ENCODE peak calls at places on chromosome 16, in four cellular contexts. O is GM23338, Y is PC-3, Z is mammary epithelial cell. A is an unnamed sample. For H3K36me3, the result is how much of the 10 kb centered on the place peaks cover.

GRCh38 chr16:21645261-21645721 is 7.1 kb downstream of the IGSF6 start:
- DNase-seq in O (no peak), Y (no peak), Z (no peak), A (peak)

GRCh38 chr16:48158296-48158695 is 2.5 kb upstream of the ABCC12 start:
- DNase-seq in O (no peak), Y (peak), Z (peak), A (peak)

GRCh38 chr16:1300664-1301476 is 8.6 kb upstream of the UBE2I start:
- DNase-seq in O (peak), Y (peak), Z (peak), A (peak)

GRCh38 chr16:10126686-10127085 is 55.5 kb downstream of the GRIN2A start:
- DNase-seq in O (no peak), Y (peak), Z (peak), A (peak)

GRCh38 chr16:87114832-87115231 is 202.4 kb downstream of the C16orf95 start:
- DNase-seq in O (no peak), Y (no peak), Z (no peak), A (no peak)

GRCh38 chr16:30867747-30868146 is 26.1 kb downstream of the BCL7C start:
- DNase-seq in O (peak), Y (peak), Z (no peak), A (peak)

GRCh38 chr16:57785385-57785784 is 16.9 kb downstream of the KIFC3 start:
- DNase-seq in O (no peak), Y (no peak), Z (no peak), A (no peak)

GRCh38 chr16:20181386-20181785 is 107.7 kb upstream of the GPR139 start:
- DNase-seq in O (no peak), Y (no peak), Z (no peak), A (no peak)

GRCh38 chr16:8818499-8819270 is 21.0 kb downstream of the PMM2 start:
- DNase-seq in O (no peak), Y (no peak), Z (no peak), A (no peak)

GRCh38 chr16:8814095-8814806 is 16.6 kb downstream of the PMM2 start:
- DNase-seq in O (no peak), Y (no peak), Z (no peak), A (no peak)

GRCh38 chr16:8812162-8812843 is 14.7 kb downstream of the PMM2 start:
- DNase-seq in O (no peak), Y (no peak), Z (no peak), A (no peak)

GRCh38 chr16:8819635-8820034 is 22.0 kb downstream of the PMM2 start:
- DNase-seq in O (no peak), Y (no peak), Z (no peak), A (no peak)

DNA sequence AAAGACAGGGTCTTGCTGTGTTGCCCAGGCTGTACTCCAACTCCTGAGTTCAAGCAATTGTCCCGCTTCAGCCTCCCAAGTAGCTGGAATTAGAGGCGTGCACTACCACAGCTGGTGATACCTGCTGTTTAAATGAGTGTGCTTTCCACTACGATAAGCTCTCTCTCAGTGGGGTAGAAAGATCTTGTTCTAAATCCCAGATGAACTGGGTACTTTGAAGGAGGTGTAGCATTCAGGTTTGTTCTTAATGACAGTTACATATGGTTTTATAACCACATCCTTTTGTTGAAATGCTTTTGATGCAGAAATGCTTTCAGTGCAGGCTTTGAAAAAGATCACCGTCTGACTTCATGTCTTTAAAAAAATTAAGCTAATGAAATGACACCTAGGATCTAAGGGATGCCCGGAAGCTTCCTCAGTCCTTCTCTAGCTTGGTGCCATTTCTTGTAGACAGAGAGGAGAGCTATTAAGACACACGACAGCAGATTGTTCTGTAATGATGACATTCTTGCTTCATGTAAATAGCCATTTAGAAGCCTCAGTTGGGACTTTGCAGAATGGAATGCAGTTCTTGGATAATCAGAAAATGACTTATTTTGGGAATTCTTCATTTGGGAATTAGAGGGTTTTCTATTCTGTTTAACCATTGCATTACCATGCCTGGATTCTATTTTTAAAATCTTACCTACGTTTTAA is 19.5 kb downstream of the PMM2 start:
- DNase-seq in O (no peak), Y (no peak), Z (no peak), A (peak)
- H3K36me3 ChIP-seq in O (under half), Y (under half), Z (under half), A (half or more)

GRCh38 chr16:89275284-89275584 is 57.7 kb downstream of the ZNF778 start:
- DNase-seq in O (no peak), Y (no peak), Z (no peak), A (no peak)
- H3K36me3 ChIP-seq in O (under half), Y (under half), Z (under half), A (under half)

GRCh38 chr16:50316102-50316847 is 49.9 kb downstream of the ADCY7 start:
- DNase-seq in O (no peak), Y (no peak), Z (no peak), A (no peak)
- H3K36me3 ChIP-seq in O (under half), Y (under half), Z (under half), A (half or more)

DNA sequence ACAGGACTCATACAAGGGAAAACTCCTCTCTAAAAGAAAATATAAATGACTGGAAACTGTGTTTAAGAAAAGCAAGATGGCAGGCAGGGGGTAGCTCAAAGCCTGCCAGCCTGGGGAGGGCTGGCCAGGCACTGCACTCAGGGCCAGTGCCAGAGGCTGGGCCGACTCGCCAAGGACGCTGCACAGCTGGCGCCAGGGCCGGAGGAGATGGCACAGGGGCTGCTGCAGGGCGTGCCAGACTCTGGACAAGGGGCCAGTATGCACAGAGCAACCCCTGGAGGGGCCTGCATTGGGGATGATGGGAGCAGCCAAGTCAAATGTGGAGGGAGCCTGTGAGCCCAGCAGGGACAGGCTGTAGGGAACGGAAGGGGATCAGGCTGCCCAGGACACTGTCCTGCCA is 4.0 kb downstream of the PKMYT1 start:
- DNase-seq in O (no peak), Y (no peak), Z (no peak), A (no peak)
- H3K36me3 ChIP-seq in O (under half), Y (under half), Z (under half), A (under half)

A was measured in GM23248.